ENCODE peak calls at places on chromosomes 1 and 21, in eight cellular contexts. J, W, R, G, I, C, L and M are unnamed samples.
A peak's percentile ranks its signal among the peaks of the same experiment; 100 is the strongest.

GRCh38 chr1:66022904-66023620 is 230.4 kb downstream of the PDE4B start:
- DNase-seq in W (no peak), L (no peak), C (no peak), J (peak; percentile 1), I (peak; percentile 30), R (peak; percentile 37), G (peak; percentile 5), M (no peak)

GRCh38 chr1:6261615-6261995 is 707 bp upstream of the GPR153 start:
- DNase-seq in J (no peak), L (no peak), I (no peak), C (peak; percentile 83), G (no peak), W (no peak), R (no peak), M (peak; percentile 73)

GRCh38 chr1:33099290-33100118 is 18.6 kb downstream of the AZIN2 start:
- DNase-seq in J (peak; percentile 100), W (peak; percentile 100), L (peak; percentile 39), C (no peak), R (peak; percentile 97), G (peak; percentile 20), I (peak; percentile 100), M (no peak)

GRCh38 chr21:16837319-16837718 is 675.5 kb upstream of the CXADR start:
- DNase-seq in R (no peak), L (no peak), J (no peak), I (peak; percentile 44), G (no peak), C (no peak), W (no peak), M (no peak)

GRCh38 chr1:112904071-112904830 is 51.7 kb downstream of the SLC16A1 start:
- DNase-seq in R (peak; percentile 98), W (peak; percentile 71), C (no peak), J (peak; percentile 84), I (peak; percentile 81), G (no peak), L (no peak), M (no peak)

GRCh38 chr1:6890686-6891085 is 105.4 kb downstream of the CAMTA1 start:
- DNase-seq in J (no peak), R (no peak), L (no peak), C (no peak), W (no peak), I (no peak), G (no peak), M (no peak)

GRCh38 chr21:41611966-41612606 is 104.1 kb upstream of the TMPRSS2 start:
- DNase-seq in R (peak; percentile 82), C (no peak), W (no peak), J (no peak), I (peak; percentile 20), G (peak; percentile 77), L (peak; percentile 50), M (peak; percentile 48)

GRCh38 chr1:221724931-221725605 is 16.8 kb downstream of the DUSP10 start:
- DNase-seq in R (peak; percentile 81), L (no peak), I (peak; percentile 76), G (no peak), J (peak; percentile 45), C (no peak), W (peak; percentile 68), M (no peak)

GRCh38 chr1:174191255-174191906 is 32.1 kb downstream of the RABGAP1L start:
- DNase-seq in J (peak; percentile 58), R (peak; percentile 5), C (no peak), W (peak; percentile 83), G (no peak), L (no peak), I (peak; percentile 61), M (no peak)

GRCh38 chr21:42545745-42546144 is 32.1 kb downstream of the SLC37A1 start:
- DNase-seq in I (no peak), G (no peak), J (no peak), W (no peak), C (no peak), L (no peak), R (no peak), M (no peak)

GRCh38 chr1:247681288-247681897 is 1.9 kb upstream of the OR13G1 start:
- DNase-seq in G (peak; percentile 54), W (no peak), L (peak; percentile 34), J (peak; percentile 28), C (peak; percentile 68), I (peak; percentile 28), R (peak; percentile 53), M (peak; percentile 76)
- TF ChIP-seq CTCF in G (peak; percentile 91), W (peak; percentile 45), L (peak; percentile 85), J (peak; percentile 87), C (peak; percentile 87), I (peak; percentile 61), R (peak; percentile 59), M (peak; percentile 82)

GRCh38 chr1:172086137-172086536 is 244.8 kb downstream of the DNM3 start:
- DNase-seq in W (no peak), J (no peak), G (no peak), C (no peak), L (no peak), R (no peak), I (no peak), M (no peak)

GRCh38 chr1:172085372-172085771 is 244.1 kb downstream of the DNM3 start:
- DNase-seq in W (no peak), C (no peak), I (no peak), G (no peak), L (no peak), J (no peak), R (no peak), M (no peak)

GRCh38 chr1:172089768-172090510 is 248.6 kb downstream of the DNM3 start:
- DNase-seq in J (peak; percentile 44), G (peak; percentile 30), L (peak; percentile 20), W (peak; percentile 45), C (peak; percentile 28), I (peak; percentile 84), R (peak; percentile 80), M (peak; percentile 35)

GRCh38 chr1:172095831-172096230 is 254.5 kb downstream of the DNM3 start:
- DNase-seq in I (peak; percentile 41), C (no peak), G (no peak), J (no peak), R (no peak), W (no peak), L (no peak), M (no peak)

DNA sequence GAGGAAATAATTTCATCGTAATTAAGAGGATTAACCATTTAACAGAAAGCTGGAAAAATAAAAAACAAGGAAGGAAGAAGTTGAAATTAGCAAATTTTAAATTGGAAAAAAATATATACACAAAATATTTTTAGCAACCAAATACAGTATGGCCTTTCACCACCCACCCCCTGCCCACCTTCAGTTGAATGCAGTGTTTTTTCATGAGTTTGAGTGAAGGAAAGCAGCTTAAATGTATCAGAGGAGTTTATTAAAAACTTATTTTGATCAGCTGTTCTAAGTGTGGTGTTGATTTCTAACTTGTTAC is 249.2 kb downstream of the DNM3 start:
- DNase-seq in C (no peak), J (no peak), R (no peak), G (no peak), L (no peak), W (no peak), I (no peak), M (no peak)
- TF ChIP-seq CTCF in C (no peak), J (no peak), R (no peak), G (peak; percentile 8), L (no peak), W (no peak), I (no peak), M (no peak)

GRCh38 chr1:39623053-39623452 is 16.4 kb downstream of the HEYL start:
- DNase-seq in G (no peak), W (no peak), C (no peak), J (no peak), I (no peak), R (no peak), L (no peak), M (no peak)
- TF ChIP-seq CTCF in G (no peak), W (no peak), C (no peak), J (no peak), I (no peak), R (no peak), L (no peak), M (no peak)

DNA sequence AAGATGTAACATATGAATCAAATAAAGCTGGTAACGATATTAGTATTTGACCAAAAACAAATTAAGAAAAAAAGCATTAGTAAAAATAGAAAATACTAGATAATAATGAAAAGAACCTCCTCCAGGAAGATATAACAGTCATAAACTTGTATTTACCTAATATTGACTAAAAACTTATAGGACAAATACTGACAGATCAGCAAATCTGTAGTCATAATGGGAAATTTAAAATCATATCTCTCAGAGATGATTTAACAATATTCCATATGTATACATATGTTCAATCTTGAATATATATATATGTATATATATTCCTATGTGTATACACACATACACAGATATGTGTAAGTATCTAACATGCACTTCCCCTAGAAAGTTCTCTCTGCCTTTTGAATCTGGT is 52.0 kb upstream of the FGGY start:
- DNase-seq in W (no peak), C (no peak), J (no peak), L (no peak), R (no peak), I (no peak), G (no peak), M (no peak)
- TF ChIP-seq CTCF in W (no peak), C (no peak), J (no peak), L (no peak), R (no peak), I (no peak), G (no peak), M (no peak)

GRCh38 chr1:15110867-15111230 is 42.7 kb upstream of the TMEM51 start:
- DNase-seq in R (no peak), C (no peak), W (no peak), I (no peak), J (no peak), L (no peak), G (no peak), M (no peak)
- TF ChIP-seq CTCF in R (no peak), C (no peak), W (no peak), I (no peak), J (no peak), L (no peak), G (no peak), M (peak; percentile 35)

DNA sequence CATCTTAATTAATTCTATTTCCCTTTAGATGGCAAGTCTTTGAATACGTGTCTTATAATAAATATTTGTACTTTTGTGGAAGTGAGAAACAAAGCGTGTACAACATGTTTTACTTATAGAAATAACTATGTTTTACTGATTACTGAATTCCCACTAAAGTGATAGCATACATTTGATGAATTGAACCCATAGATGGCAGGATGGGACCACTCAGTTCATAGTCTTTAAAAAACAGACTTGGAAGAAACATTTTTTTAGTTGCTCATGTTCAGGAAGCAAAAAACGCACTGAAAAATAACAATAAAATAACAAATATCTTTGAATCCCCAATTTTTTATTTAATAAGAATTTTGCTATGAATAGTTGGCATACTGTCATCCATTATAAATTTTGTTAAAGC is 507.1 kb upstream of the ZRANB2 start:
- DNase-seq in L (no peak), R (peak; percentile 29), C (no peak), W (peak; percentile 18), J (no peak), G (no peak), I (no peak), M (peak; percentile 24)
- TF ChIP-seq CTCF in L (peak; percentile 9), R (peak; percentile 33), C (no peak), W (peak; percentile 36), J (peak; percentile 8), G (peak; percentile 24), I (no peak), M (peak; percentile 7)

GRCh38 chr1:31655104-31655503 is 10.4 kb upstream of the PEF1 start:
- DNase-seq in G (no peak), I (no peak), C (no peak), R (no peak), J (no peak), W (no peak), L (no peak), M (no peak)
- TF ChIP-seq CTCF in G (no peak), I (no peak), C (no peak), R (no peak), J (no peak), W (no peak), L (no peak), M (no peak)